ENCODE peak calls at places on chromosome 6, in seven cellular contexts. R is neuronal stem cell; L is GM23248; F is Peyer's patch; U is breast epithelium; X is H1; G is CD4-positive, alpha-beta memory T cell. A is an unnamed sample. For H3K36me3, the result is how much of the 10 kb centered on the place peaks cover.

GRCh38 chr6:105932440-105932839 is 153.7 kb upstream of the PRDM1 start:
- DNase-seq in U (no peak), R (no peak), X (no peak), F (no peak), L (peak), G (no peak), A (no peak)

GRCh38 chr6:104908431-104909139 is 48.3 kb upstream of the LIN28B start:
- DNase-seq in U (no peak), L (no peak), F (no peak), R (no peak), X (no peak), G (no peak), A (no peak)

GRCh38 chr6:84357631-84358030 is 130.2 kb upstream of the CEP162 start:
- DNase-seq in U (no peak), F (no peak), X (no peak), R (no peak), L (no peak), G (no peak), A (no peak)

GRCh38 chr6:70709826-70710225 is 42.1 kb downstream of the SMAP1 start:
- DNase-seq in R (no peak), G (no peak), U (no peak), L (peak), X (no peak), F (no peak), A (no peak)

GRCh38 chr6:110180228-110181008 is at the start of gene CDC40:
- DNase-seq in U (peak), R (no peak), L (peak), F (peak), X (peak), G (no peak), A (peak)

GRCh38 chr6:33688451-33689147 is 22.9 kb downstream of the UQCC2 start:
- DNase-seq in G (no peak), U (no peak), R (no peak), X (no peak), L (no peak), F (no peak), A (no peak)

GRCh38 chr6:110232456-110232855 is 52.2 kb downstream of the CDC40 start:
- DNase-seq in U (no peak), G (no peak), L (peak), F (no peak), R (no peak), X (no peak), A (no peak)

GRCh38 chr6:82978362-82978945 is 87.2 kb downstream of the UBE3D start:
- DNase-seq in X (no peak), U (no peak), R (no peak), G (no peak), F (no peak), L (no peak), A (no peak)

GRCh38 chr6:48757661-48758060 is 646.7 kb upstream of the PTCHD4 start:
- DNase-seq in U (no peak), R (no peak), F (no peak), X (no peak), G (no peak), L (no peak), A (no peak)

GRCh38 chr6:18102783-18103509 is 19.5 kb downstream of the NHLRC1 start:
- DNase-seq in R (no peak), G (no peak), X (no peak), F (no peak), L (no peak), U (no peak), A (no peak)

GRCh38 chr6:167678102-167679101 is 148.3 kb upstream of the AFDN start:
- DNase-seq in G (no peak), X (peak), R (peak), F (no peak), U (no peak), L (no peak), A (peak)

GRCh38 chr6:11386726-11387125 is 150.8 kb upstream of the TMEM170B start:
- DNase-seq in U (no peak), X (no peak), L (no peak), F (no peak), R (no peak), G (no peak), A (no peak)

GRCh38 chr6:147676468-147676867 is 168.0 kb downstream of the SAMD5 start:
- DNase-seq in U (no peak), X (no peak), L (no peak), F (no peak), R (no peak), G (no peak), A (no peak)

GRCh38 chr6:41596096-41596685 is 42.1 kb upstream of the MDFI start:
- DNase-seq in F (no peak), X (no peak), G (no peak), U (no peak), L (no peak), R (no peak), A (peak)

GRCh38 chr6:136669299-136669699 is 119.1 kb upstream of the MAP7 start:
- DNase-seq in R (no peak), F (no peak), X (no peak), U (no peak), L (peak), G (no peak), A (no peak)

GRCh38 chr6:56652994-56653393 is 10.3 kb upstream of the DST start:
- DNase-seq in X (no peak), U (no peak), G (no peak), F (no peak), R (no peak), L (peak), A (no peak)

GRCh38 chr6:160130729-160131484 is 9.3 kb downstream of the SLC22A1 start:
- DNase-seq in F (no peak), R (no peak), L (no peak), X (no peak), G (no peak), U (no peak), A (peak)

GRCh38 chr6:5671162-5671561 is 335.6 kb downstream of the NRN1 start:
- DNase-seq in G (peak), X (no peak), F (no peak), U (no peak), L (peak), R (no peak), A (peak)

GRCh38 chr6:125812394-125813231 is 21.9 kb downstream of the NCOA7 start:
- DNase-seq in L (peak), U (no peak), F (no peak), R (no peak), G (no peak), X (no peak), A (no peak)

GRCh38 chr6:31574106-31575061 is 981 bp upstream of the TNF start:
- DNase-seq in X (no peak), U (no peak), R (no peak), G (no peak), L (no peak), F (no peak), A (no peak)

GRCh38 chr6:2973656-2974055 is 2.3 kb upstream of the SERPINB6 start:
- DNase-seq in F (no peak), G (no peak), U (peak), X (no peak), L (peak), R (no peak), A (no peak)

GRCh38 chr6:61887425-61887824 is 398.6 kb downstream of the KHDRBS2 start:
- DNase-seq in G (no peak), F (no peak), U (no peak), X (no peak), L (no peak), R (no peak), A (no peak)

GRCh38 chr6:90462102-90462501 is 124.8 kb downstream of the MAP3K7 start:
- DNase-seq in L (no peak), G (no peak), R (no peak), F (no peak), U (no peak), X (no peak), A (no peak)

GRCh38 chr6:111745636-111746035 is 127.6 kb downstream of the FYN start:
- DNase-seq in F (no peak), R (no peak), U (no peak), X (no peak), G (no peak), L (no peak), A (no peak)

GRCh38 chr6:149545258-149545753 is 537 bp downstream of the PPIL4 start:
- DNase-seq in R (peak), G (peak), X (no peak), F (peak), U (peak), L (peak), A (peak)

GRCh38 chr6:68008445-68008844 is 626.6 kb upstream of the ADGRB3 start:
- DNase-seq in X (no peak), U (no peak), G (no peak), L (no peak), R (no peak), F (no peak), A (no peak)

GRCh38 chr6:30060634-30060981 is 457 bp upstream of the POLR1H start:
- DNase-seq in F (peak), L (peak), G (no peak), R (no peak), X (no peak), U (no peak), A (peak)

GRCh38 chr6:138540468-138540867 is 41.2 kb upstream of the NHSL1 start:
- DNase-seq in X (no peak), G (no peak), R (no peak), U (no peak), F (no peak), L (peak), A (no peak)

GRCh38 chr6:10559492-10560150 is 38.5 kb downstream of the GCNT2 start:
- DNase-seq in G (no peak), R (no peak), F (no peak), U (no peak), L (no peak), X (no peak), A (no peak)

GRCh38 chr6:159762681-159763293 is 942 bp downstream of the ACAT2 start:
- DNase-seq in L (peak), R (no peak), X (no peak), U (no peak), F (peak), G (peak), A (no peak)

GRCh38 chr6:10419749-10420545 is 5.1 kb upstream of the TFAP2A start:
- DNase-seq in X (no peak), L (peak), R (no peak), U (peak), F (no peak), G (no peak), A (no peak)

GRCh38 chr6:142489722-142490610 is 188.2 kb downstream of the ADGRG6 start:
- DNase-seq in G (no peak), X (no peak), R (no peak), F (no peak), L (peak), U (no peak), A (no peak)

GRCh38 chr6:170443151-170443662 is 109.9 kb downstream of the PSMB1 start:
- DNase-seq in G (no peak), R (no peak), U (no peak), X (no peak), L (no peak), F (no peak), A (no peak)

GRCh38 chr6:144649085-144649484 is 363.9 kb downstream of the UTRN start:
- DNase-seq in R (no peak), U (no peak), X (no peak), G (no peak), L (no peak), F (no peak), A (no peak)

GRCh38 chr6:132898376-132898775 is 84.0 kb downstream of the RPS12 start:
- DNase-seq in L (no peak), G (no peak), U (no peak), R (no peak), F (no peak), X (no peak), A (no peak)

GRCh38 chr6:132888701-132889100 is 74.3 kb downstream of the RPS12 start:
- DNase-seq in F (no peak), G (no peak), R (no peak), L (peak), X (no peak), U (no peak), A (no peak)

GRCh38 chr6:132892929-132893771 is 78.8 kb downstream of the RPS12 start:
- DNase-seq in F (no peak), R (no peak), X (no peak), L (no peak), U (no peak), G (no peak), A (no peak)

GRCh38 chr6:132893772-132894490 is 79.6 kb downstream of the RPS12 start:
- DNase-seq in U (no peak), F (no peak), G (no peak), L (no peak), X (no peak), R (no peak), A (no peak)
- H3K36me3 ChIP-seq in U (under half), F (under half), G (under half), L (under half), X (under half), R (under half), A (under half)

GRCh38 chr6:26162399-26162798 is 75.2 kb downstream of the HFE start:
- DNase-seq in G (no peak), X (no peak), R (no peak), L (no peak), U (no peak), F (no peak), A (no peak)
- H3K27ac ChIP-seq in G (no peak), X (no peak), R (no peak), L (no peak), U (no peak), F (no peak), A (no peak)

GRCh38 chr6:157272866-157273755 is 50.2 kb downstream of the TMEM242 start:
- DNase-seq in U (no peak), L (peak), R (no peak), F (no peak), G (peak), X (no peak), A (no peak)
- H3K4me3 ChIP-seq in U (no peak), L (no peak), R (no peak), F (no peak), G (peak), X (no peak), A (no peak)

GRCh38 chr6:4128072-4128471 is 7.3 kb downstream of the ECI2 start:
- DNase-seq in X (no peak), L (no peak), U (no peak), F (no peak), R (no peak), G (no peak), A (no peak)
- H3K36me3 ChIP-seq in X (under half), L (half or more), U (under half), F (half or more), R (under half), G (half or more), A (under half)

A was measured in aorta.